ENCODE peak calls at places on chromosomes 7 and 10, in five cellular contexts. E is body of pancreas, U is uterus, H is epithelial cell of prostate, B is ovary. R is an unnamed sample.

GRCh38 chr10:4262870-4263269 is 477.9 kb upstream of the KLF6 start:
- DNase-seq in E (no peak), B (no peak), H (no peak), U (no peak), R (no peak)

GRCh38 chr10:75910032-75910431 is 478.6 kb downstream of the LRMDA start:
- DNase-seq in B (no peak), H (no peak), E (no peak), U (no peak), R (peak; percentile 33)

GRCh38 chr10:59688921-59689351 is 20.7 kb downstream of the SLC16A9 start:
- DNase-seq in E (no peak), B (no peak), U (no peak), H (peak; percentile 54), R (peak; percentile 40)

GRCh38 chr7:127922661-127923060 is 108.6 kb downstream of the LRRC4 start:
- DNase-seq in E (no peak), U (no peak), H (no peak), B (no peak), R (no peak)

GRCh38 chr7:107850671-107851070 is 40.3 kb upstream of the DLD start:
- DNase-seq in B (no peak), H (no peak), E (no peak), U (no peak), R (no peak)

GRCh38 chr10:116636976-116637375 is 16.2 kb downstream of the PNLIPRP2 start:
- DNase-seq in H (no peak), U (no peak), E (peak; percentile 17), B (no peak), R (no peak)

GRCh38 chr7:137695942-137696341 is 150.8 kb downstream of the DGKI start:
- DNase-seq in B (no peak), E (no peak), H (no peak), U (no peak), R (no peak)

GRCh38 chr7:265192-265997 is 24.6 kb upstream of the FOXL3 start:
- DNase-seq in B (no peak), U (no peak), H (no peak), E (no peak), R (no peak)

GRCh38 chr10:1373287-1373686 is 317.1 kb downstream of the WDR37 start:
- DNase-seq in U (no peak), H (no peak), B (no peak), E (no peak), R (no peak)

GRCh38 chr7:57772126-57772924 is 322.3 kb downstream of the ZNF716 start:
- DNase-seq in H (no peak), U (no peak), E (no peak), B (no peak), R (no peak)

GRCh38 chr10:86944907-86945306 is 12.5 kb downstream of the MMRN2 start:
- DNase-seq in E (peak; percentile 4), U (peak; percentile 6), B (no peak), H (no peak), R (no peak)

GRCh38 chr10:96998329-96998888 is 166.3 kb downstream of the LCOR start:
- DNase-seq in E (no peak), U (no peak), B (peak; percentile 36), H (no peak), R (peak; percentile 88)

GRCh38 chr10:8444630-8445029 is 390.1 kb downstream of the GATA3 start:
- DNase-seq in H (no peak), E (no peak), B (no peak), U (no peak), R (no peak)

GRCh38 chr7:144050093-144050492 is 1.3 kb downstream of the OR2A5 start:
- DNase-seq in B (no peak), E (no peak), H (no peak), U (no peak), R (peak; percentile 16)

GRCh38 chr10:96532523-96532922 is 18.8 kb upstream of the TLL2 start:
- DNase-seq in B (no peak), E (peak; percentile 17), H (no peak), U (no peak), R (no peak)

GRCh38 chr7:142365410-142365842 is 107.6 kb upstream of the PRSS58 start:
- DNase-seq in B (no peak), U (no peak), H (no peak), E (no peak), R (no peak)

GRCh38 chr7:80275192-80275605 is 140.6 kb downstream of the GNAI1 start:
- DNase-seq in U (no peak), B (no peak), H (no peak), E (no peak), R (no peak)

GRCh38 chr7:157276731-157277562 is 59.9 kb upstream of the DNAJB6 start:
- DNase-seq in E (no peak), H (no peak), B (no peak), U (no peak), R (peak; percentile 78)

GRCh38 chr7:43619213-43620012 is 36.5 kb downstream of the STK17A start:
- DNase-seq in U (no peak), H (no peak), B (no peak), E (no peak), R (no peak)

GRCh38 chr10:84348860-84349259 is 20.5 kb downstream of the CCSER2 start:
- DNase-seq in U (no peak), B (no peak), H (no peak), E (no peak), R (peak; percentile 34)

GRCh38 chr10:22479419-22479818 is 134.1 kb downstream of the SPAG6 start:
- DNase-seq in E (no peak), B (no peak), U (no peak), H (no peak), R (no peak)

GRCh38 chr10:7274293-7274692 is 136.5 kb downstream of the SFMBT2 start:
- DNase-seq in U (no peak), E (no peak), B (no peak), H (no peak), R (no peak)

GRCh38 chr10:24869354-24870016 is 82.9 kb downstream of the PRTFDC1 start:
- DNase-seq in B (no peak), U (no peak), E (no peak), H (no peak), R (no peak)

GRCh38 chr7:130149575-130150139 is 55.5 kb downstream of the TMEM209 start:
- DNase-seq in H (no peak), E (peak; percentile 63), B (no peak), U (no peak), R (no peak)

GRCh38 chr7:111658546-111658945 is 96.3 kb upstream of the IMMP2L start:
- DNase-seq in U (no peak), E (no peak), H (no peak), B (no peak), R (no peak)

GRCh38 chr7:27947581-27948278 is 207.8 kb downstream of the TAX1BP1 start:
- DNase-seq in U (peak; percentile 82), B (no peak), E (no peak), H (no peak), R (peak; percentile 30)

GRCh38 chr10:89185658-89186057 is 21.5 kb downstream of the CH25H start:
- DNase-seq in B (no peak), U (no peak), H (no peak), E (no peak), R (no peak)

GRCh38 chr7:76403780-76404494 is 5.6 kb downstream of the SSC4D start:
- DNase-seq in U (no peak), E (no peak), H (no peak), B (no peak), R (no peak)

GRCh38 chr10:25852364-25852941 is 81.6 kb upstream of the MYO3A start:
- DNase-seq in H (no peak), E (no peak), U (no peak), B (no peak), R (no peak)

GRCh38 chr7:12297709-12298108 is 86.6 kb downstream of the TMEM106B start:
- DNase-seq in B (no peak), H (peak; percentile 94), U (no peak), E (no peak), R (peak; percentile 22)

GRCh38 chr7:66356277-66356721 is 151.2 kb downstream of the TPST1 start:
- DNase-seq in H (peak; percentile 50), E (no peak), U (no peak), B (no peak), R (peak; percentile 39)

GRCh38 chr7:157121184-157121715 is 17.5 kb upstream of the UBE3C start:
- DNase-seq in B (no peak), H (no peak), E (no peak), U (no peak), R (no peak)

GRCh38 chr10:99329891-99330674 is 927 bp downstream of the CNNM1 start:
- DNase-seq in E (peak; percentile 56), H (no peak), B (peak; percentile 25), U (no peak), R (peak; percentile 26)

GRCh38 chr7:122885583-122886356 is 490 bp downstream of the CADPS2 start:
- DNase-seq in U (peak; percentile 36), E (peak; percentile 39), H (no peak), B (peak; percentile 47), R (peak; percentile 77)

GRCh38 chr10:6045600-6046457 is 16.3 kb downstream of the IL2RA start:
- DNase-seq in B (no peak), U (no peak), E (no peak), H (no peak), R (no peak)

GRCh38 chr7:54940748-54941147 is 78.1 kb upstream of the EGFR start:
- DNase-seq in H (no peak), U (no peak), E (no peak), B (no peak), R (no peak)

GRCh38 chr7:42734568-42734967 is 177.3 kb downstream of the C7orf25 start:
- DNase-seq in H (no peak), B (no peak), U (no peak), E (no peak), R (no peak)

GRCh38 chr10:91311601-91312000 is 91.1 kb downstream of the PCGF5 start:
- DNase-seq in H (no peak), B (no peak), E (no peak), U (no peak), R (no peak)

GRCh38 chr10:116691544-116692126 is 50.7 kb downstream of the HSPA12A start:
- DNase-seq in E (no peak), U (peak; percentile 39), B (peak; percentile 69), H (no peak), R (no peak)

GRCh38 chr10:79082631-79083581 is 14.1 kb downstream of the ZMIZ1 start:
- DNase-seq in E (no peak), B (no peak), H (no peak), U (no peak), R (no peak)